ENCODE peak calls at places on chromosomes 12 and 14, in eight cellular contexts. J, G, Z, B, I, U, C and Y are unnamed samples.

GRCh38 chr12:76450690-76451089 is 102.5 kb upstream of the BBS10 start:
- DNase-seq in Z (no peak), G (no peak), I (peak; percentile 78), U (peak; percentile 92), C (no peak), B (no peak), J (peak; percentile 21), Y (no peak)

GRCh38 chr14:29216774-29217232 is 450.2 kb downstream of the FOXG1 start:
- DNase-seq in B (no peak), Z (no peak), J (no peak), C (no peak), I (peak; percentile 13), G (no peak), U (peak; percentile 18), Y (no peak)

GRCh38 chr14:93337143-93337753 is 4.4 kb upstream of the BTBD7 start:
- DNase-seq in I (no peak), G (no peak), J (no peak), C (no peak), B (no peak), Z (peak; percentile 26), U (no peak), Y (no peak)

GRCh38 chr14:49954171-49954631 is 61.3 kb downstream of the ARF6 start:
- DNase-seq in C (peak; percentile 60), J (no peak), I (no peak), G (no peak), Z (no peak), U (peak; percentile 18), B (no peak), Y (no peak)

GRCh38 chr14:96905825-96906224 is 108.6 kb downstream of the VRK1 start:
- DNase-seq in C (no peak), Z (no peak), I (no peak), U (peak; percentile 38), B (no peak), J (no peak), G (peak; percentile 31), Y (no peak)

GRCh38 chr14:70833884-70834283 is 24.6 kb upstream of the MAP3K9 start:
- DNase-seq in Z (no peak), B (no peak), G (no peak), J (no peak), C (no peak), U (no peak), I (no peak), Y (no peak)

GRCh38 chr14:105187935-105188524 is 6.9 kb upstream of the NUDT14 start:
- DNase-seq in B (no peak), Z (no peak), C (no peak), U (no peak), I (no peak), J (no peak), G (no peak), Y (peak; percentile 86)

GRCh38 chr12:26719852-26720251 is 113.1 kb downstream of the ITPR2 start:
- DNase-seq in C (no peak), I (no peak), G (no peak), Z (no peak), B (no peak), U (no peak), J (no peak), Y (no peak)

GRCh38 chr12:120713861-120714482 is 3.7 kb downstream of the UNC119B start:
- DNase-seq in B (peak; percentile 92), Z (peak; percentile 88), I (peak; percentile 69), G (peak; percentile 63), C (no peak), J (no peak), U (peak; percentile 81), Y (peak; percentile 73)

GRCh38 chr14:63200035-63200740 is 4.1 kb upstream of the RHOJ start:
- DNase-seq in C (no peak), B (no peak), Z (no peak), G (no peak), U (peak; percentile 5), I (no peak), J (no peak), Y (no peak)

GRCh38 chr14:93925374-93925895 is 1.7 kb upstream of the FAM181A start:
- DNase-seq in U (no peak), G (no peak), Z (no peak), B (no peak), C (no peak), I (no peak), J (no peak), Y (no peak)

GRCh38 chr12:68851592-68851952 is 43.6 kb downstream of the MDM2 start:
- DNase-seq in C (no peak), B (no peak), G (no peak), Z (no peak), I (no peak), J (no peak), U (no peak), Y (no peak)

GRCh38 chr14:96257900-96258299 is 1.9 kb downstream of the BDKRB1 start:
- DNase-seq in C (no peak), J (no peak), G (no peak), B (no peak), Z (no peak), U (no peak), I (no peak), Y (no peak)

GRCh38 chr14:88518592-88519512 is 36.0 kb downstream of the PTPN21 start:
- DNase-seq in B (no peak), C (no peak), U (peak; percentile 86), Z (no peak), G (no peak), I (peak; percentile 10), J (peak; percentile 35), Y (no peak)

GRCh38 chr12:23525450-23526072 is 423.9 kb downstream of the SOX5 start:
- DNase-seq in C (no peak), B (no peak), I (peak; percentile 39), J (no peak), U (peak; percentile 24), G (no peak), Z (no peak), Y (no peak)

GRCh38 chr14:100583245-100583644 is 4.0 kb downstream of the BEGAIN start:
- DNase-seq in J (no peak), C (no peak), G (no peak), I (no peak), Z (no peak), B (no peak), U (no peak), Y (no peak)

DNA sequence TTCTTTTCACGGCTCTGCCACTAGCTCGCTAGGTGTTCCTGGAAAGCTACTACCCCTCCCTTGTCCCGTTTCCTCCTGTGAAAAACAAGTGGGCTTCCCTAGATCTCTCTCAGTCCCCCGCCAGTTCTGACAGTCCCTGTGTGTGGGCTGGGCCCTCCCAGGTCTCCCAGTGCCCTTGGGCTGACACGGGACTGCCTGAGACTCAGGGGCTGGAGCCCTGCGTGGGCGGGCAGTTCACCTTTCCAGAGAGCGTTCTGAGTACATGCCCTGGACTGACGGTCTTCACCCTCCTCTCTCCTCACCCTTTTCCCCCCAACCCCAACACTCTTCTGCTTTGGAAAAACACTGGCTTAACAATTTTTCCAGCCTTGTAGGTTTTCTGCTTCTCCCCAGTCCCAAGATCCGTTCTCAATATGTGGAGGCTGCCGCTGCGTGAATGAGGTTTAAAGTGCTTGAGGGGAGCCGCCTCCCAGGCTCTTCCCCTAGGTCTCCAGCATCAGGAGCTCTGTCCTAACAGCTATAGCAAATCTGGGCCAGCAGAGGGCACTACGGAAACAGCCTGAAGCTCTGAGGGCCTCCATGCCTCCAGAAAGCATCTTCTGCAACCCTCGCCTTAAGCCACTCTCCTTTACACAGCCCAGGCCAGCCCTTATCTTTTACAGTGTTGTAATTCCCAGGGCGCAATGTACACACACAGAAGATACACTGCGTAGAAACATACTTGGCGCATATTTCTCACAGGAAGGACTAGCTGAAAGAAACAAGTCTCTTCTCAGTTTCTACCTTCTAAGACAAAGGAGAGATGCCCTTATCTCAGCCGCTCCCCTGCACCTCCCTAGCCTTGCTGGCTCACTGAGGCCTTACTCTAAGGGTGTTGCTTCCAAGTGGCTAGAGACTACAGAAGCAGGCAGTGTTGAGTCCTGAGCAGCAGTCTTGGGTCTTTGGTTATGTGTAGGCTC is 10.4 kb upstream of the DCD start:
- DNase-seq in J (no peak), I (peak; percentile 38), B (peak; percentile 73), U (peak; percentile 33), G (no peak), Z (peak; percentile 70), C (no peak), Y (peak; percentile 64)
- TF ChIP-seq CTCF in J (peak; percentile 61), I (peak; percentile 27), B (peak; percentile 71), U (peak; percentile 54), G (no peak), Z (peak; percentile 80), C (no peak), Y (peak; percentile 83)

GRCh38 chr12:21607701-21608100 is 3.1 kb upstream of the GYS2 start:
- DNase-seq in C (no peak), Z (no peak), G (no peak), J (peak; percentile 10), B (peak; percentile 10), U (peak; percentile 45), I (no peak), Y (no peak)
- TF ChIP-seq CTCF in C (no peak), Z (no peak), G (peak; percentile 9), J (peak; percentile 40), B (peak; percentile 34), U (peak; percentile 35), I (no peak), Y (peak; percentile 30)

GRCh38 chr14:51733147-51733546 is 81.4 kb downstream of the FRMD6 start:
- DNase-seq in I (no peak), J (no peak), B (no peak), U (no peak), G (no peak), Z (no peak), C (no peak), Y (no peak)
- TF ChIP-seq CTCF in I (no peak), J (no peak), B (no peak), U (no peak), G (no peak), Z (no peak), C (no peak), Y (no peak)

GRCh38 chr12:4908694-4909396 is 860 bp upstream of the KCNA1 start:
- DNase-seq in I (no peak), J (no peak), G (no peak), B (peak; percentile 97), C (no peak), U (peak; percentile 44), Z (peak; percentile 46), Y (peak; percentile 51)

GRCh38 chr12:4909397-4909733 is 340 bp upstream of the KCNA1 start:
- DNase-seq in I (no peak), G (no peak), Z (no peak), U (no peak), B (peak; percentile 58), J (no peak), C (no peak), Y (no peak)

GRCh38 chr12:4910502-4911315 is 1.0 kb downstream of the KCNA1 start:
- DNase-seq in U (no peak), J (no peak), C (no peak), G (no peak), Z (peak; percentile 61), B (peak; percentile 20), I (no peak), Y (no peak)

GRCh38 chr12:4909734-4910501 is at the start of gene KCNA1:
- DNase-seq in Z (no peak), U (peak; percentile 12), C (no peak), I (no peak), B (peak; percentile 68), G (no peak), J (no peak), Y (no peak)

GRCh38 chr12:4911316-4911994 is 1.8 kb downstream of the KCNA1 start:
- DNase-seq in J (no peak), C (no peak), Z (no peak), I (no peak), U (no peak), B (no peak), G (no peak), Y (no peak)
- TF ChIP-seq CTCF in J (no peak), C (no peak), Z (no peak), I (no peak), U (no peak), B (no peak), G (no peak), Y (no peak)